ENCODE peak calls at places on chromosome 1, in eight cellular contexts. L is SJSA1, M is stomach, O is upper lobe of left lung, R is ascending aorta, J is body of pancreas, G is HCT116, C is upper lobe of right lung. A is an unnamed sample.

GRCh38 chr1:61244114-61244513 is 161.8 kb downstream of the NFIA start:
- DNase-seq in L (no peak), M (no peak), O (no peak), R (peak; percentile 63), J (no peak), G (peak; percentile 32), C (no peak), A (no peak)

GRCh38 chr1:23643668-23644554 is 47.7 kb upstream of the RPL11 start:
- DNase-seq in L (no peak), M (no peak), O (no peak), R (no peak), J (no peak), G (no peak), C (no peak), A (no peak)

GRCh38 chr1:11802616-11802972 is 3.2 kb downstream of the MTHFR start:
- DNase-seq in L (no peak), M (no peak), O (no peak), R (no peak), J (no peak), G (no peak), C (peak; percentile 65), A (no peak)

GRCh38 chr1:181737056-181737455 is 253.7 kb downstream of the CACNA1E start:
- DNase-seq in L (no peak), M (no peak), O (no peak), R (no peak), J (no peak), G (no peak), C (no peak), A (no peak)

GRCh38 chr1:202158810-202159533 is 1.4 kb downstream of the PTPN7 start:
- DNase-seq in L (no peak), M (no peak), O (no peak), R (no peak), J (no peak), G (no peak), C (peak; percentile 59), A (no peak)

GRCh38 chr1:24586970-24587820 is 31.3 kb downstream of the NCMAP start:
- DNase-seq in L (peak; percentile 38), M (peak; percentile 42), O (peak; percentile 46), R (no peak), J (peak; percentile 68), G (peak; percentile 37), C (no peak), A (no peak)

GRCh38 chr1:24765308-24765988 is 20.2 kb downstream of the CLIC4 start:
- DNase-seq in L (peak; percentile 38), M (no peak), O (no peak), R (no peak), J (no peak), G (no peak), C (no peak), A (no peak)

GRCh38 chr1:173205146-173206051 is 1.7 kb downstream of the TNFSF4 start:
- DNase-seq in L (no peak), M (no peak), O (no peak), R (no peak), J (peak; percentile 25), G (no peak), C (no peak), A (no peak)

GRCh38 chr1:19014765-19015164 is 58.3 kb upstream of the IFFO2 start:
- DNase-seq in L (no peak), M (no peak), O (no peak), R (peak; percentile 43), J (no peak), G (no peak), C (no peak), A (no peak)

GRCh38 chr1:19015476-19015875 is 59.0 kb upstream of the IFFO2 start:
- DNase-seq in L (no peak), M (no peak), O (no peak), R (peak; percentile 30), J (no peak), G (no peak), C (no peak), A (no peak)

GRCh38 chr1:19011832-19012231 is 55.4 kb upstream of the IFFO2 start:
- DNase-seq in L (peak; percentile 29), M (no peak), O (no peak), R (peak; percentile 56), J (no peak), G (no peak), C (no peak), A (no peak)

GRCh38 chr1:19010995-19011696 is 54.7 kb upstream of the IFFO2 start:
- DNase-seq in L (peak; percentile 96), M (peak; percentile 87), O (peak; percentile 91), R (peak; percentile 95), J (peak; percentile 93), G (peak; percentile 94), C (peak; percentile 88), A (no peak)

GRCh38 chr1:19013826-19014548 is 57.5 kb upstream of the IFFO2 start:
- DNase-seq in L (no peak), M (peak; percentile 31), O (no peak), R (peak; percentile 51), J (no peak), G (no peak), C (no peak), A (no peak)
- H3K27ac ChIP-seq in L (no peak overlapping the region), M (no peak overlapping the region), O (no peak overlapping the region), R (no peak overlapping the region), J (peak overlapping the region; percentile 5), G (no peak overlapping the region), C (no peak overlapping the region), A (peak overlapping the region; percentile 57)

GRCh38 chr1:26779093-26779668 is 8.6 kb upstream of the PIGV start:
- DNase-seq in L (no peak), M (no peak), O (no peak), R (no peak), J (no peak), G (no peak), C (no peak), A (no peak)

GRCh38 chr1:26781206-26781825 is 6.4 kb upstream of the PIGV start:
- DNase-seq in L (no peak), M (no peak), O (no peak), R (no peak), J (no peak), G (no peak), C (no peak), A (no peak)

GRCh38 chr1:26783646-26784022 is 4.1 kb upstream of the PIGV start:
- DNase-seq in L (no peak), M (no peak), O (no peak), R (no peak), J (no peak), G (no peak), C (no peak), A (no peak)

GRCh38 chr1:26782521-26783212 is 5.1 kb upstream of the PIGV start:
- DNase-seq in L (peak; percentile 35), M (no peak), O (no peak), R (no peak), J (no peak), G (no peak), C (no peak), A (no peak)

DNA sequence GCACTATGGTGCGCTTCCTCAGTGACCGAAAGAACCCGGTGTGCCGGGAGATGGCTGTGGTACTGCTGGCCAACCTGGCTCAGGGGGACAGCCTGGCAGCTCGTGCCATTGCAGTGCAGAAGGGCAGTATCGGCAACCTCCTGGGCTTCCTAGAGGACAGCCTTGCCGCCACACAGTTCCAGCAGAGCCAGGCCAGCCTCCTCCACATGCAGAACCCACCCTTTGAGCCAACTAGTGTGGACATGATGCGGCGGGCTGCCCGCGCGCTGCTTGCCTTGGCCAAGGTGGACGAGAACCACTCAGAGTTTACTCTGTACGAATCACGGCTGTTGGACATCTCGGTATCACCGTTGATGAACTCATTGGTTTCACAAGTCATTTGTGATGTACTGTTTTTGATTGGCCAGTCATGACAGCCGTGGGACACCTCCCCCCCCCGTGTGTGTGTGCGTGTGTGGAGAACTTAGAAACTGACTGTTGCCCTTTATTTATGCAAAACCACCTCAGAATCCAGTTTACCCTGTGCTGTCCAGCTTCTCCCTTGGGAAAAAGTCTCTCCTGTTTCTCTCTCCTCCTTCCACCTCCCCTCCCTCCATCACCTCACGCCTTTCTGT is 7.3 kb upstream of the PIGV start:
- DNase-seq in L (no peak), M (no peak), O (no peak), R (no peak), J (no peak), G (no peak), C (no peak), A (no peak)
- H3K9me3 ChIP-seq in L (no peaks in the 10 kb centered on the region), M (no peaks in the 10 kb centered on the region), O (no peaks in the 10 kb centered on the region), R (no peaks in the 10 kb centered on the region), J (no peaks in the 10 kb centered on the region), G (no peaks in the 10 kb centered on the region), C (no peaks in the 10 kb centered on the region), A (no peaks in the 10 kb centered on the region)

GRCh38 chr1:3817821-3818597 is 21.7 kb upstream of the LRRC47 start:
- DNase-seq in L (no peak), M (no peak), O (no peak), R (no peak), J (no peak), G (no peak), C (peak; percentile 46), A (no peak)

GRCh38 chr1:3821004-3821933 is 25.0 kb upstream of the LRRC47 start:
- DNase-seq in L (no peak), M (no peak), O (no peak), R (no peak), J (no peak), G (no peak), C (peak; percentile 49), A (no peak)

GRCh38 chr1:3821934-3822307 is 25.6 kb upstream of the LRRC47 start:
- DNase-seq in L (no peak), M (no peak), O (no peak), R (no peak), J (no peak), G (no peak), C (peak; percentile 19), A (no peak)

GRCh38 chr1:3820316-3820715 is 24.0 kb upstream of the LRRC47 start:
- DNase-seq in L (no peak), M (no peak), O (no peak), R (no peak), J (no peak), G (no peak), C (peak; percentile 34), A (no peak)

GRCh38 chr1:3819626-3820245 is 23.4 kb upstream of the LRRC47 start:
- DNase-seq in L (no peak), M (no peak), O (no peak), R (no peak), J (no peak), G (no peak), C (peak; percentile 40), A (no peak)
- H3K27ac ChIP-seq in L (no peak overlapping the region), M (no peak overlapping the region), O (no peak overlapping the region), R (no peak overlapping the region), J (no peak overlapping the region), G (no peak overlapping the region), C (no peak overlapping the region), A (no peak overlapping the region)

GRCh38 chr1:152514715-152515453 is 602 bp downstream of the CRCT1 start:
- DNase-seq in L (no peak), M (no peak), O (no peak), R (no peak), J (no peak), G (no peak), C (no peak), A (no peak)

GRCh38 chr1:152510503-152510902 is at the start of gene LCE5A:
- DNase-seq in L (no peak), M (no peak), O (no peak), R (no peak), J (no peak), G (no peak), C (no peak), A (no peak)

GRCh38 chr1:152515454-152515823 is 1.2 kb downstream of the CRCT1 start:
- DNase-seq in L (no peak), M (no peak), O (no peak), R (no peak), J (peak; percentile 15), G (no peak), C (no peak), A (no peak)

GRCh38 chr1:152513081-152513480 is 1.2 kb upstream of the CRCT1 start:
- DNase-seq in L (no peak), M (no peak), O (no peak), R (no peak), J (no peak), G (no peak), C (no peak), A (no peak)

DNA sequence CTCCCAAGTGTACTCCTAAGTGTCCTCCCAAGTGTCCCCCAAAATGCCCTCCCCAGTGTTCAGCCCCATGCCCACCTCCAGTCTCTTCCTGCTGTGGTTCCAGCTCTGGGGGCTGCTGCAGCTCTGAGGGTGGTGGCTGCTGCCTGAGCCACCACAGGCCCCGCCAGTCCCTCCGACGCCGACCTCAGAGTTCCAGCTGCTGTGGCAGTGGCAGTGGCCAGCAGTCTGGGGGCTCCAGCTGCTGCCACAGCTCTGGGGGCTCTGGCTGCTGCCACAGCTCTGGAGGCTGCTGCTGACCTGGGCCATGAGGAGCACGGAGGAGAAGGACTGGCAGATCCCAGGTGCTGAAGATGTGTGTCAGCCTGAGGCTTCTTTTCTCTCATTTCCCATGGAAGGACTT is 993 bp downstream of the LCE5A start:
- DNase-seq in L (no peak), M (no peak), O (no peak), R (no peak), J (no peak), G (no peak), C (no peak), A (no peak)
- H3K9me3 ChIP-seq in L (no peaks in the 10 kb centered on the region), M (no peaks in the 10 kb centered on the region), O (no peaks in the 10 kb centered on the region), R (no peaks in the 10 kb centered on the region), J (no peaks in the 10 kb centered on the region), G (no peaks in the 10 kb centered on the region), C (no peaks in the 10 kb centered on the region), A (no peaks in the 10 kb centered on the region)

A was measured in esophagus squamous epithelium.